ENCODE peak calls at places on chromosomes 12 and 14, in ten cellular contexts. One of them, this sample, is unnamed.

GRCh38 chr12:91099836-91100235 is 11.5 kb downstream of the LUM start:
- DNase-seq in MM.1S: no peak
- DNase-seq in GM23248: peak
- DNase-seq in PC-3: no peak
- DNase-seq in mammary epithelial cell: no peak
- DNase-seq in mesenchymal stem cell: peak
- DNase-seq in hepatocyte: no peak
- DNase-seq in HCT116: no peak
- DNase-seq in fibroblast of lung: no peak
- DNase-seq in astrocyte: no peak
- DNase-seq in this sample: no peak

GRCh38 chr12:52629251-52630103 is 11.1 kb upstream of the KRT73 start:
- DNase-seq in astrocyte: no peak
- DNase-seq in mammary epithelial cell: no peak
- DNase-seq in HCT116: no peak
- DNase-seq in PC-3: no peak
- DNase-seq in GM23248: no peak
- DNase-seq in MM.1S: no peak
- DNase-seq in fibroblast of lung: no peak
- DNase-seq in mesenchymal stem cell: no peak
- DNase-seq in hepatocyte: no peak
- DNase-seq in this sample: no peak

GRCh38 chr12:56261503-56262230 is 3.5 kb upstream of the ANKRD52 start:
- DNase-seq in MM.1S: no peak
- DNase-seq in HCT116: peak
- DNase-seq in mammary epithelial cell: peak
- DNase-seq in astrocyte: peak
- DNase-seq in hepatocyte: peak
- DNase-seq in fibroblast of lung: peak
- DNase-seq in mesenchymal stem cell: peak
- DNase-seq in PC-3: peak
- DNase-seq in GM23248: peak
- DNase-seq in this sample: peak

GRCh38 chr14:101713641-101714349 is 47.7 kb upstream of the PPP2R5C start:
- DNase-seq in fibroblast of lung: no peak
- DNase-seq in hepatocyte: no peak
- DNase-seq in astrocyte: no peak
- DNase-seq in GM23248: no peak
- DNase-seq in mammary epithelial cell: no peak
- DNase-seq in HCT116: no peak
- DNase-seq in mesenchymal stem cell: no peak
- DNase-seq in PC-3: no peak
- DNase-seq in MM.1S: no peak
- DNase-seq in this sample: no peak

GRCh38 chr14:101478796-101479410 is 82.4 kb upstream of the DIO3 start:
- DNase-seq in MM.1S: no peak
- DNase-seq in mammary epithelial cell: no peak
- DNase-seq in GM23248: no peak
- DNase-seq in PC-3: no peak
- DNase-seq in HCT116: no peak
- DNase-seq in hepatocyte: no peak
- DNase-seq in mesenchymal stem cell: no peak
- DNase-seq in fibroblast of lung: no peak
- DNase-seq in astrocyte: no peak
- DNase-seq in this sample: no peak

GRCh38 chr12:100494026-100494425 is 20.4 kb downstream of the NR1H4 start:
- DNase-seq in astrocyte: no peak
- DNase-seq in mesenchymal stem cell: no peak
- DNase-seq in fibroblast of lung: no peak
- DNase-seq in HCT116: no peak
- DNase-seq in GM23248: no peak
- DNase-seq in PC-3: no peak
- DNase-seq in MM.1S: no peak
- DNase-seq in hepatocyte: no peak
- DNase-seq in mammary epithelial cell: no peak
- DNase-seq in this sample: no peak

GRCh38 chr14:85811340-85811739 is 281.4 kb downstream of the FLRT2 start:
- DNase-seq in GM23248: no peak
- DNase-seq in MM.1S: no peak
- DNase-seq in hepatocyte: peak
- DNase-seq in mammary epithelial cell: no peak
- DNase-seq in astrocyte: no peak
- DNase-seq in PC-3: no peak
- DNase-seq in HCT116: no peak
- DNase-seq in fibroblast of lung: no peak
- DNase-seq in mesenchymal stem cell: no peak
- DNase-seq in this sample: no peak

GRCh38 chr14:105974902-105975301 is 448.5 kb downstream of the TMEM121 start:
- DNase-seq in MM.1S: no peak
- DNase-seq in GM23248: no peak
- DNase-seq in mammary epithelial cell: no peak
- DNase-seq in hepatocyte: no peak
- DNase-seq in PC-3: no peak
- DNase-seq in astrocyte: no peak
- DNase-seq in fibroblast of lung: no peak
- DNase-seq in mesenchymal stem cell: no peak
- DNase-seq in HCT116: peak
- DNase-seq in this sample: no peak

GRCh38 chr12:19998968-19999792 is 369.2 kb upstream of the PDE3A start:
- DNase-seq in astrocyte: no peak
- DNase-seq in mammary epithelial cell: no peak
- DNase-seq in MM.1S: no peak
- DNase-seq in PC-3: no peak
- DNase-seq in mesenchymal stem cell: peak
- DNase-seq in hepatocyte: no peak
- DNase-seq in fibroblast of lung: no peak
- DNase-seq in HCT116: no peak
- DNase-seq in GM23248: no peak
- DNase-seq in this sample: no peak

GRCh38 chr12:52010692-52011601 is 4.2 kb downstream of the TAMALIN start:
- DNase-seq in MM.1S: no peak
- DNase-seq in PC-3: no peak
- DNase-seq in fibroblast of lung: no peak
- DNase-seq in astrocyte: no peak
- DNase-seq in mammary epithelial cell: no peak
- DNase-seq in GM23248: no peak
- DNase-seq in hepatocyte: no peak
- DNase-seq in mesenchymal stem cell: no peak
- DNase-seq in HCT116: no peak
- DNase-seq in this sample: no peak

GRCh38 chr14:67390135-67390534 is 21.8 kb downstream of the PLEK2 start:
- DNase-seq in mammary epithelial cell: no peak
- DNase-seq in fibroblast of lung: no peak
- DNase-seq in hepatocyte: no peak
- DNase-seq in mesenchymal stem cell: no peak
- DNase-seq in PC-3: no peak
- DNase-seq in GM23248: no peak
- DNase-seq in astrocyte: no peak
- DNase-seq in HCT116: no peak
- DNase-seq in MM.1S: no peak
- DNase-seq in this sample: no peak

GRCh38 chr14:67389261-67389660 is 22.7 kb downstream of the PLEK2 start:
- DNase-seq in GM23248: no peak
- DNase-seq in mesenchymal stem cell: no peak
- DNase-seq in astrocyte: no peak
- DNase-seq in mammary epithelial cell: no peak
- DNase-seq in hepatocyte: no peak
- DNase-seq in MM.1S: no peak
- DNase-seq in HCT116: no peak
- DNase-seq in PC-3: no peak
- DNase-seq in fibroblast of lung: no peak
- DNase-seq in this sample: no peak

GRCh38 chr14:67392728-67393314 is 19.1 kb downstream of the PLEK2 start:
- DNase-seq in PC-3: no peak
- DNase-seq in GM23248: no peak
- DNase-seq in fibroblast of lung: no peak
- DNase-seq in hepatocyte: no peak
- DNase-seq in astrocyte: no peak
- DNase-seq in mammary epithelial cell: no peak
- DNase-seq in MM.1S: no peak
- DNase-seq in mesenchymal stem cell: no peak
- DNase-seq in HCT116: no peak
- DNase-seq in this sample: no peak

GRCh38 chr14:67392123-67392522 is 19.8 kb downstream of the PLEK2 start:
- DNase-seq in astrocyte: no peak
- DNase-seq in GM23248: no peak
- DNase-seq in mammary epithelial cell: no peak
- DNase-seq in PC-3: no peak
- DNase-seq in hepatocyte: no peak
- DNase-seq in fibroblast of lung: no peak
- DNase-seq in mesenchymal stem cell: no peak
- DNase-seq in MM.1S: no peak
- DNase-seq in HCT116: no peak
- DNase-seq in this sample: no peak

DNA sequence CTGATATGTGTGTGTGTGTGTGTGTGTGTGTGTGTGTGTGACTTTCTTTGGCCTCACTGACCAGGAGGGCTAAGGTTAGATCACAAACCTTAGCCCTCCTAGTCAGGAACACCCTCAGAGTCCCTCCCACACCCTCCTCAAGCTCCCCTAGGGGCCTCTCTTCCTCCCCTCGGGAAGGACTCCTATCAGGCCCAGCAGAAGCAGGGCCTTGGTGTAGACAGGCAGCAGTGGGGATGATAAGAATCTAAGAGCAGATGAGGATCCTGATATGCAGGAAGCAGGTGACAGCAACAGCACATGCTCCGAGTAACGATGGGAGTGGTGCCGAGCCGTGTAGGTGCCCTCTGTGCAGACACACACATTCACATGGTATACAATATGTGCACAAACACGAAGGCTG is 20.7 kb downstream of the PLEK2 start:
- DNase-seq in PC-3: no peak
- DNase-seq in HCT116: no peak
- DNase-seq in hepatocyte: no peak
- DNase-seq in GM23248: no peak
- DNase-seq in mesenchymal stem cell: no peak
- DNase-seq in MM.1S: no peak
- DNase-seq in mammary epithelial cell: no peak
- DNase-seq in astrocyte: no peak
- DNase-seq in fibroblast of lung: no peak
- DNase-seq in this sample: no peak
- H2AFZ ChIP-seq in PC-3: no peak
- H2AFZ ChIP-seq in HCT116: no peak
- H2AFZ ChIP-seq in hepatocyte: no peak
- H2AFZ ChIP-seq in GM23248: no peak
- H2AFZ ChIP-seq in mesenchymal stem cell: no peak
- H2AFZ ChIP-seq in MM.1S: no peak
- H2AFZ ChIP-seq in mammary epithelial cell: no peak
- H2AFZ ChIP-seq in astrocyte: no peak
- H2AFZ ChIP-seq in fibroblast of lung: no peak
- H2AFZ ChIP-seq in this sample: no peak

DNA sequence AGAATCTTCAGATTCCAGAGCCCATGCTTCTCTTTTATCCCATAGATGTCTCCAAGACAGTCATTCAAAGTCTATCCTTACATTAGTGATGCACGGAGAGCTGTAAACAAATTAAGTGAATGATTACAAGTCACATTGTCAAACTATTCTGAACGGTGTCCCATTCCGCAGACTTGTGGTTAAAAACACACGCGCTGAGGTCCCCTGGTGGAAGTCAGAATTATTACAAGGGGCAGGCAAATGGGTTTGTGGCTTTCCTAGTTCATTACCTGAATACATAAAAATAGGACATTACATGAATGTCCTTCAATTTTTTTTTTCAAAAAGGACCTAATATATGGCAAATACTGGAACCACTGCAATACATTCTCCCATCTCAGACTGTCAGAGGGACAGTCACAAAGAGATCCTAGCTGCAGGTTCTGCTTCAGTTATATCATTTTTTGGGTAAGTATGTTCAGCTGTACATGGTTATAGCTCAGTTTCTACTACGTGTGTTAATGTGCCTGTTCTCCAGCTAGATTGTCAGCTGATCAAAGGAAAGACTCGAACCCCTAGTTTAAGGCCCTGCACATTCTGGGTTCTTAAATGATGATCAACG is 53.1 kb upstream of the STON2 start:
- DNase-seq in fibroblast of lung: peak
- DNase-seq in astrocyte: peak
- DNase-seq in hepatocyte: peak
- DNase-seq in MM.1S: peak
- DNase-seq in mammary epithelial cell: peak
- DNase-seq in HCT116: peak
- DNase-seq in PC-3: peak
- DNase-seq in mesenchymal stem cell: peak
- DNase-seq in GM23248: peak
- DNase-seq in this sample: peak
- H2AFZ ChIP-seq in fibroblast of lung: peak
- H2AFZ ChIP-seq in astrocyte: peak
- H2AFZ ChIP-seq in hepatocyte: no peak
- H2AFZ ChIP-seq in MM.1S: peak
- H2AFZ ChIP-seq in mammary epithelial cell: peak
- H2AFZ ChIP-seq in HCT116: peak
- H2AFZ ChIP-seq in PC-3: peak
- H2AFZ ChIP-seq in mesenchymal stem cell: no peak
- H2AFZ ChIP-seq in GM23248: peak
- H2AFZ ChIP-seq in this sample: no peak

DNA sequence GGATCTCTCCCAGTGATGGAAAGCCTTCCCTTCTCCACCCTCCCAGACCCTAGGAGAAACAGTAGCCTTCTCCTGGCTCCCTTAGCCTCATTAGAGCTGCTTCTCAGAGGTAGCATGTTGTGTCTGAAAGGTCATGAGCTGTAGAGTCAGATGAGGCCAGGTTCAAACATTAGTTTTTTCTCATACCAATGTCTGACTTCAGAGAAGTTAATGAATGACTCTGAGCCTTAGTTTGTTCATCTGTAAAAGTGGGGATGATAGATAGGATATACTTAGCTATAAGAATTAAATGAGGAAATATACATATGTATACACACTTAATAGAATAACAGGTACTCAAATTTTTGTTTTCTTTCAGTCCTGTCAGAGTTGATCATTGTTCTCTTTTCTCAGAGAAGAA is 523 bp downstream of the SLC6A13 start:
- DNase-seq in GM23248: no peak
- DNase-seq in hepatocyte: no peak
- DNase-seq in astrocyte: no peak
- DNase-seq in fibroblast of lung: no peak
- DNase-seq in mammary epithelial cell: no peak
- DNase-seq in HCT116: no peak
- DNase-seq in mesenchymal stem cell: no peak
- DNase-seq in MM.1S: no peak
- DNase-seq in PC-3: no peak
- DNase-seq in this sample: no peak
- H2AFZ ChIP-seq in GM23248: no peak
- H2AFZ ChIP-seq in hepatocyte: no peak
- H2AFZ ChIP-seq in astrocyte: no peak
- H2AFZ ChIP-seq in fibroblast of lung: no peak
- H2AFZ ChIP-seq in mammary epithelial cell: no peak
- H2AFZ ChIP-seq in HCT116: no peak
- H2AFZ ChIP-seq in mesenchymal stem cell: no peak
- H2AFZ ChIP-seq in MM.1S: no peak
- H2AFZ ChIP-seq in PC-3: no peak
- H2AFZ ChIP-seq in this sample: no peak

DNA sequence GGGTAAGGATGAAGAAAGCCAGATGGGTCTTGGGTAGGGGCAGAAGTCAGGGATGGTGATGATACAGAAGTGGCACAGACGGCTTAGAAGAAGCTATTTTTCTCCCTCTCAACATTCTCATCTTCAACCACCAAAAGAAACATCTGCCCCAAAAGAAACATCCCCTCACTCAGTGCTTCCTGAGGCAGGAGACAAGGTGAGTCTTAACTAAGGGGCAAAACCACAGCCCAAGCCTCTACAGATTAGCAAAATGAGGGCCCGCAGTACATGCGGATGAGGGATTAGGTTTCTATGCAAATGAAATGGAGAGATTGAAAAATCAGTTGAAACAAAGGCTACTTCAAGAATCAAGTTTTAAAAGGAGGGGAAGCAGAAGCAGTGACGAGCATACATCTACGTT is 241.3 kb upstream of the CCDC196 start:
- DNase-seq in astrocyte: no peak
- DNase-seq in HCT116: no peak
- DNase-seq in mesenchymal stem cell: no peak
- DNase-seq in mammary epithelial cell: no peak
- DNase-seq in hepatocyte: no peak
- DNase-seq in PC-3: no peak
- DNase-seq in GM23248: no peak
- DNase-seq in fibroblast of lung: no peak
- DNase-seq in MM.1S: no peak
- DNase-seq in this sample: no peak
- H2AFZ ChIP-seq in astrocyte: no peak
- H2AFZ ChIP-seq in HCT116: no peak
- H2AFZ ChIP-seq in mesenchymal stem cell: no peak
- H2AFZ ChIP-seq in mammary epithelial cell: no peak
- H2AFZ ChIP-seq in hepatocyte: no peak
- H2AFZ ChIP-seq in PC-3: no peak
- H2AFZ ChIP-seq in GM23248: no peak
- H2AFZ ChIP-seq in fibroblast of lung: no peak
- H2AFZ ChIP-seq in MM.1S: no peak
- H2AFZ ChIP-seq in this sample: no peak